ENCODE peak calls at places on chromosomes 1 and 21, in seven cellular contexts. G is heart left ventricle, K is IMR-90, A is K562, B is A549, O is adrenal gland, V is uterus. R is an unnamed sample. For H3K4me1, the result is how much of the 10 kb centered on the place peaks cover.

GRCh38 chr1:206851611-206852010 is 13.8 kb upstream of the IL20 start:
- DNase-seq in G (no peak), K (peak), A (no peak), B (no peak), O (no peak), V (no peak), R (no peak)

GRCh38 chr1:187228790-187229189 is 400.0 kb downstream of the PLA2G4A start:
- DNase-seq in G (no peak), K (no peak), A (no peak), B (no peak), O (no peak), V (no peak), R (no peak)

GRCh38 chr21:18161841-18162240 is 82.8 kb upstream of the CHODL start:
- DNase-seq in G (no peak), K (no peak), A (no peak), B (no peak), O (no peak), V (no peak), R (no peak)

GRCh38 chr1:205775717-205776056 is 405 bp upstream of the RAB29 start:
- DNase-seq in G (no peak), K (peak), A (peak), B (no peak), O (no peak), V (no peak), R (no peak)

GRCh38 chr1:12525311-12526181 is 92.5 kb downstream of the DHRS3 start:
- DNase-seq in G (no peak), K (no peak), A (no peak), B (no peak), O (peak), V (peak), R (no peak)

GRCh38 chr1:39957299-39958020 is 2.5 kb downstream of the MFSD2A start:
- DNase-seq in G (no peak), K (peak), A (no peak), B (no peak), O (no peak), V (no peak), R (no peak)

GRCh38 chr21:34970126-34970525 is 79.0 kb downstream of the RUNX1 start:
- DNase-seq in G (no peak), K (no peak), A (no peak), B (no peak), O (no peak), V (no peak), R (no peak)

GRCh38 chr1:33122483-33123170 is 41.7 kb downstream of the AZIN2 start:
- DNase-seq in G (no peak), K (no peak), A (no peak), B (no peak), O (no peak), V (no peak), R (peak)

GRCh38 chr1:16067127-16067768 is 6.2 kb downstream of the FAM131C start:
- DNase-seq in G (no peak), K (peak), A (peak), B (peak), O (peak), V (no peak), R (no peak)

GRCh38 chr1:32455958-32456357 is 8.9 kb upstream of the ZBTB8B start:
- DNase-seq in G (no peak), K (no peak), A (no peak), B (no peak), O (no peak), V (no peak), R (no peak)

GRCh38 chr1:30706528-30706927 is 16.9 kb downstream of the MATN1 start:
- DNase-seq in G (no peak), K (peak), A (no peak), B (no peak), O (peak), V (peak), R (no peak)

GRCh38 chr1:247456024-247456423 is 1.9 kb downstream of the OR2B11 start:
- DNase-seq in G (no peak), K (no peak), A (no peak), B (no peak), O (no peak), V (no peak), R (peak)

GRCh38 chr1:212488436-212489283 is 55.9 kb downstream of the NENF start:
- DNase-seq in G (no peak), K (peak), A (peak), B (peak), O (peak), V (peak), R (peak)

GRCh38 chr1:158666037-158666436 is 20.5 kb downstream of the SPTA1 start:
- DNase-seq in G (no peak), K (no peak), A (no peak), B (no peak), O (no peak), V (no peak), R (no peak)

GRCh38 chr1:64962447-64962846 is 3.9 kb downstream of the JAK1 start:
- DNase-seq in G (no peak), K (no peak), A (no peak), B (no peak), O (no peak), V (no peak), R (no peak)

GRCh38 chr1:182698977-182699672 is 14.7 kb upstream of the RGS8 start:
- DNase-seq in G (no peak), K (no peak), A (no peak), B (no peak), O (peak), V (no peak), R (no peak)

GRCh38 chr1:236809133-236809532 is 14.0 kb downstream of the MTR start:
- DNase-seq in G (no peak), K (peak), A (no peak), B (no peak), O (no peak), V (no peak), R (no peak)

GRCh38 chr1:243849089-243850012 is 692 bp downstream of the AKT3 start:
- DNase-seq in G (peak), K (peak), A (peak), B (peak), O (peak), V (peak), R (no peak)

GRCh38 chr1:169288011-169288414 is 79.6 kb downstream of the NME7 start:
- DNase-seq in G (no peak), K (peak), A (no peak), B (no peak), O (no peak), V (no peak), R (no peak)

GRCh38 chr1:93598861-93599439 is 82.7 kb downstream of the BCAR3 start:
- DNase-seq in G (no peak), K (no peak), A (no peak), B (no peak), O (no peak), V (no peak), R (no peak)

GRCh38 chr1:216144661-216145450 is 278.4 kb downstream of the USH2A start:
- DNase-seq in G (no peak), K (no peak), A (no peak), B (no peak), O (no peak), V (no peak), R (no peak)

GRCh38 chr1:29984107-29984506 is 739.3 kb downstream of the MATN1 start:
- DNase-seq in G (no peak), K (no peak), A (no peak), B (no peak), O (no peak), V (no peak), R (peak)

GRCh38 chr1:155254714-155255242 is 505 bp downstream of the ENTREP3 start:
- DNase-seq in G (no peak), K (no peak), A (no peak), B (no peak), O (no peak), V (peak), R (no peak)

GRCh38 chr1:155251566-155251965 is 3.7 kb downstream of the ENTREP3 start:
- DNase-seq in G (no peak), K (no peak), A (no peak), B (no peak), O (no peak), V (no peak), R (no peak)

GRCh38 chr1:155254228-155254713 is 1.0 kb downstream of the ENTREP3 start:
- DNase-seq in G (no peak), K (no peak), A (no peak), B (no peak), O (no peak), V (no peak), R (no peak)

GRCh38 chr1:155253797-155254196 is 1.5 kb downstream of the ENTREP3 start:
- DNase-seq in G (no peak), K (peak), A (peak), B (no peak), O (no peak), V (no peak), R (no peak)

DNA sequence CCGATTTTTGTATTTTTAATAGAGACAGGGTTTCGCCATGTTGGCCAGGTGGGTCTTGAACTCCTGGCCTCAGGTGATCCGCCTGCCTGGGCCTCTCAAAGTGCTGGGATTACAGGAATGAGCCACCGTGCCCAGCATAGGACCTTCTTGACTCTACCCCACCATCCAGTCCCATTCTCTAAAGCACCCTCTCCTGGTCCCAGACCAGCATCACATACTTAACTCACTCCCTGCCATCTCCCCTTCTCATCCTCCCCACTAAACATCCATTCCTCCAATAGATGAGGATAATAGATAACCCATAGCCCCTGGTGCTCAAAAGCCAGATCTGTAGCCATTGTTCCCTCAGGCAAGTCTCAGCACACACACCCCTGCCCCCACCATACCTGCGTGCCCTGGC is 2.1 kb downstream of the ENTREP3 start:
- DNase-seq in G (no peak), K (no peak), A (no peak), B (no peak), O (no peak), V (no peak), R (no peak)
- H3K4me3 ChIP-seq in G (no peak), K (no peak), A (peak), B (no peak), O (no peak), V (no peak), R (peak)

GRCh38 chr1:229855999-229856650 is 210.9 kb upstream of the GALNT2 start:
- DNase-seq in G (no peak), K (no peak), A (no peak), B (no peak), O (no peak), V (no peak), R (no peak)
- TF ChIP-seq POLR2A in G (no peak), K (no peak), A (no peak), B (no peak), O (no peak), V (no peak), R (no peak)

DNA sequence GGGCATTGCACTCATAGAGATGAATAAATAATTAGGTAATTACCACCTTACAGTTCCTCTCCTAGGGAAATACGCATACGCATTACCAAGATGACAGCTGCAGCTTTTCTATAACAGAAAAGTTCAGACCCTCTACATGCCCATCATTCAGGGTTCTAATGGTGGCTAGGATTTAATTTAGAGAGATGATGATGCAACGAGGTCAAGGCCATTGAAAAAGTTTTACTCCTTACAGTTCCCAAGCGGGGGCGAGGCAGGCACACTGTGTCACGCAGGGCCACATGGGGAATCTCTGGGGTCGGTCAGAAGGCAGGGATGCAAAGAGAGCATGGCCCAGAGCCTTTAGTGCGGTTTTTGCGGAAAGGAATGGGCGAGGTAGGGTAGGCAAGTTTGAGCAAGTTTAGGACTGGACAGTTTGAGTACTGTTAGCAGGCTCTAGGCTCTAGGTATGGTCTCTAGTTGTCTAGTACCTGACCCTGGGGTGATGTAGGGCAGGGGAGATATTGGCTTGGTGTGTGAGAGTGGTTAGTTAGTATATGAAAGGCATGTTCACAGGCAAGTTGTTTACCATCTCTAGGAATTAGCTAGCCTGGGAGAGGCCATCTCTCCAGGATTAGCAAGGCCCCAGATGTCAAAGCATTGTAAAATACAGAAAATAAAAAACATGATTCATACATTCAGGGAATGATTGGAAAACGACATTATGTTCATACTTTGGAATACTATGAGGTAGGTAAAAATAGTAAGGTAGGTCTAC is 29.6 kb upstream of the ID3 start:
- DNase-seq in G (no peak), K (no peak), A (no peak), B (no peak), O (no peak), V (no peak), R (no peak)
- H3K4me1 ChIP-seq in G (under half), K (under half), A (under half), B (half or more), O (under half), V (under half), R (under half)

DNA sequence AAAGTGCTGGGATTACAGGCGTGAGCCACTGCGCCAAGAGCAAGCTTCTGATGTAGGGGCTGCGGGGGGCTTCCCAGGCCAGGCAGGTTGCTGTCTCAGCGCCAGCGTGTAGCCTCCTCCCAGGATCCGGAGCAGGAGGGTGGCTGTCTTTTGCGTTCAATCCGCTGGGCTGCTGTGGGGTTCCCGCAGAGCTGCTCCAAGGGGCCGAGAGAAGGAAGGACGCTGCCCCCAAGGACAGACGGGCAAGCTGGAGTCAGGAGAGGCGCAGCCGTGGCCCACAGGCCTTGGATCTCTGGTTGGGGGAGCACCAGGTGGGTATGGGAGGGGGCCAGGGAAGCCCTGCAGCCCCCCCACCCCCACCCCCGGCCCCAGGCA is 16.0 kb upstream of the SKI start:
- DNase-seq in G (no peak), K (peak), A (no peak), B (no peak), O (no peak), V (no peak), R (no peak)
- H3K4me3 ChIP-seq in G (peak), K (no peak), A (no peak), B (peak), O (no peak), V (peak), R (peak)

GRCh38 chr1:75785964-75786853 is at the start of gene RABGGTB:
- DNase-seq in G (peak), K (peak), A (peak), B (peak), O (peak), V (peak), R (peak)
- TF ChIP-seq POLR2A in G (peak), K (peak), A (peak), B (peak), O (peak), V (peak), R (peak)

DNA sequence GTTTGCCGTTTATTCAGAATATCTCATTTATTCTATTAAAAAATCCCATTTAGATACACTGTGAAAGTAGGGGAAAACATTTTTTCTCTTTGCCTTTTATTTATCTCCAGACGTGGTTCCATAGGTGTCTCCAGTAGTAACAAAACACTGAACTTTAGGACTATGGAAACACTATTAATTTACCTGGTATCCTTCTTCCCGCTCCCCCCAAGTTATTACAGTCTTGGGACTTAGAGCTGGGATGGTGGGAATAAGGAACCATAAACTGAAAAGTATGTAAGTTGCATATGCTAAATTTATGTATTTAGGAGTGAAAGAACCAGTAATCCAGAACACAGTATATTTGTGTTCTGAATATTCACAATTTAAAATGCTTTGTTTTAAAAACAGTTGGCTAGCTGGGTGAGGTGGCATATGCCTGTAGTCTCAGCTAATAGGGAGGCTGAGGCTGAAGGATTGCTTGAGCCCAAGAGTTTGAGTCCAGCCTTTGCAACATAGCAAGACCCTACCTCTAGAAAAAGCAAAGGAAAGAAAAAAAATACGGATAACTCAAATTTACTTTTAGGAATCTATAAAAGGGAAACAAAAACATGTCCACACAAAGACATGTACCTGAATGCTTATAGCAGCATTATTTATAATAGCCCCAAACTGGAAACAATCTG is 3.1 kb downstream of the DNAJB4 start:
- DNase-seq in G (no peak), K (no peak), A (peak), B (no peak), O (no peak), V (no peak), R (no peak)
- H3K4me1 ChIP-seq in G (under half), K (under half), A (under half), B (under half), O (half or more), V (under half), R (half or more)

DNA sequence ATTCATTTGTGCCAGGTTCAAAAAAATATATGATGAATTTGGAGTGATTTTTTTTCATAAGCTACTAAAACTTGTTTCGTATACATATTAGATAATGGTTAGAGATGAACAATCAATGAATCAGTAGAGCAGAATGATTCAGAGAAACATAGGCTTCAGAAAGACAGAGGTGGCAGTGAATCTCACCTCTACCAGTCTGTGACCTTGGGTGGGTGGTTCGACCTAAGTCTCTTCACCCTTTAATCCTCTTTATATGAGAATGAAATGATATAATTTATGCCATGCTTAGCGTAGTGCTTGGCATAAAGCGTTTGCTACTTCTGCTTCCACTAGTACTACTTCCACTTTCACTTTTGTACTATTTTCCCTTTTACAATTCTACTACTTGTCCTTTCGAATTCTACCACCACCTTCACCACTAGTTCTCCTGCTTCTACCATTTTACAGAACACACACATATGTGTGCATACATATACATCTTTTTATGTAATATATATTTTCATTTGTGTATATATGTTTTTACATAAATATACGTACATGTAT is 45.1 kb downstream of the FYB2 start:
- DNase-seq in G (no peak), K (no peak), A (no peak), B (no peak), O (no peak), V (no peak), R (no peak)
- H3K4me3 ChIP-seq in G (no peak), K (no peak), A (no peak), B (no peak), O (no peak), V (no peak), R (no peak)